ENCODE peak calls at places on chromosomes 13 and 19, in five cellular contexts. M, Q, F, J and N are unnamed samples. For H3K9me3, the result is how much of the 10 kb centered on the place peaks cover.

GRCh38 chr13:24680258-24680920 is at the start of gene ATP12A:
- DNase-seq in M (no peak), Q (no peak), F (peak), J (no peak), N (no peak)

GRCh38 chr13:97212540-97213146 is 9.5 kb upstream of the MBNL2 start:
- DNase-seq in M (no peak), Q (no peak), F (no peak), J (no peak), N (no peak)

GRCh38 chr13:97113231-97114001 is 108.7 kb upstream of the MBNL2 start:
- DNase-seq in M (no peak), Q (no peak), F (no peak), J (no peak), N (no peak)

GRCh38 chr19:40592170-40592569 is 9.0 kb upstream of the LTBP4 start:
- DNase-seq in M (no peak), Q (peak), F (peak), J (no peak), N (peak)

GRCh38 chr19:16078311-16078758 is 2.0 kb downstream of the TPM4 start:
- DNase-seq in M (peak), Q (peak), F (peak), J (no peak), N (peak)

GRCh38 chr19:31340059-31341025 is 8.9 kb downstream of the TSHZ3 start:
- DNase-seq in M (no peak), Q (peak), F (no peak), J (no peak), N (no peak)

GRCh38 chr13:107867701-107868661 is 347.4 kb downstream of the LIG4 start:
- DNase-seq in M (no peak), Q (peak), F (peak), J (no peak), N (peak)

GRCh38 chr19:35742121-35742724 is at the start of gene IGFLR1:
- DNase-seq in M (no peak), Q (no peak), F (no peak), J (no peak), N (no peak)

GRCh38 chr13:20525144-20525600 is 485 bp downstream of the CRYL1 start:
- DNase-seq in M (no peak), Q (no peak), F (peak), J (peak), N (no peak)

GRCh38 chr19:13633109-13633508 is 126.8 kb upstream of the CACNA1A start:
- DNase-seq in M (no peak), Q (peak), F (peak), J (no peak), N (peak)

GRCh38 chr13:100560498-100561215 is 27.9 kb downstream of the GGACT start:
- DNase-seq in M (no peak), Q (no peak), F (no peak), J (no peak), N (no peak)

GRCh38 chr13:98957731-98958442 is 20.0 kb downstream of the DOCK9 start:
- DNase-seq in M (no peak), Q (no peak), F (no peak), J (no peak), N (peak)

GRCh38 chr19:28493881-28494280 is 719.1 kb downstream of the UQCRFS1 start:
- DNase-seq in M (no peak), Q (no peak), F (no peak), J (no peak), N (no peak)

GRCh38 chr13:31101511-31102170 is 60.1 kb downstream of the HSPH1 start:
- DNase-seq in M (no peak), Q (no peak), F (peak), J (no peak), N (no peak)

GRCh38 chr19:15257782-15258181 is 25.5 kb upstream of the EPHX3 start:
- DNase-seq in M (no peak), Q (no peak), F (no peak), J (no peak), N (no peak)

GRCh38 chr13:48401480-48401879 is 11.4 kb downstream of the LPAR6 start:
- DNase-seq in M (no peak), Q (no peak), F (no peak), J (no peak), N (no peak)

GRCh38 chr13:52371736-52372247 is 34.2 kb downstream of the THSD1 start:
- DNase-seq in M (no peak), Q (peak), F (no peak), J (no peak), N (peak)

GRCh38 chr19:16915734-16916133 is 26.9 kb downstream of the F2RL3 start:
- DNase-seq in M (no peak), Q (no peak), F (no peak), J (no peak), N (no peak)

GRCh38 chr13:110726726-110727125 is 13.2 kb downstream of the ING1 start:
- DNase-seq in M (no peak), Q (no peak), F (no peak), J (no peak), N (peak)

GRCh38 chr19:2578911-2579677 is 103.2 kb downstream of the GADD45B start:
- DNase-seq in M (peak), Q (peak), F (peak), J (peak), N (peak)

GRCh38 chr19:3769494-3769893 is 2.5 kb downstream of the RAX2 start:
- DNase-seq in M (no peak), Q (no peak), F (no peak), J (no peak), N (no peak)

GRCh38 chr19:1401138-1401888 is at the start of gene GAMT:
- DNase-seq in M (no peak), Q (no peak), F (peak), J (no peak), N (peak)

DNA sequence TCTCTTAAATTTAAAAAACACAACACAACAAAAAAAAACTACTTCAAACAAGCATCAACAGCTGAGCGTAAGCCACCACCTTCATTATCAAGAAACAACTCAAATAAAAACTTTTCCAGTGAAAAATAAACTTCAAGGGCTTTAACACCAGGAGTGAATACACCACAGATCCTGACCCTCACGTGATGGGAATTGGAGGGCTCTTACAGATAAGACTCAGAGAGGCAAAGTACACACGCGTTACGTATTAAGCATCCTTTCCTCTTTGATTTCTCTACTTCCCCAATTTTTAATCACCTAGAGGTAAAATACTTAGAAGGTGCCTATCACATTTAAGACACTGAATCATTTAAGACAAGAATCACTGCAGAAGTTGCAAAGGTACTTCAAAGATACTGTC is 588 bp upstream of the STARD13 start:
- DNase-seq in M (no peak), Q (no peak), F (peak), J (no peak), N (peak)
- H3K27ac ChIP-seq in M (peak), Q (peak), F (peak), J (peak), N (peak)

DNA sequence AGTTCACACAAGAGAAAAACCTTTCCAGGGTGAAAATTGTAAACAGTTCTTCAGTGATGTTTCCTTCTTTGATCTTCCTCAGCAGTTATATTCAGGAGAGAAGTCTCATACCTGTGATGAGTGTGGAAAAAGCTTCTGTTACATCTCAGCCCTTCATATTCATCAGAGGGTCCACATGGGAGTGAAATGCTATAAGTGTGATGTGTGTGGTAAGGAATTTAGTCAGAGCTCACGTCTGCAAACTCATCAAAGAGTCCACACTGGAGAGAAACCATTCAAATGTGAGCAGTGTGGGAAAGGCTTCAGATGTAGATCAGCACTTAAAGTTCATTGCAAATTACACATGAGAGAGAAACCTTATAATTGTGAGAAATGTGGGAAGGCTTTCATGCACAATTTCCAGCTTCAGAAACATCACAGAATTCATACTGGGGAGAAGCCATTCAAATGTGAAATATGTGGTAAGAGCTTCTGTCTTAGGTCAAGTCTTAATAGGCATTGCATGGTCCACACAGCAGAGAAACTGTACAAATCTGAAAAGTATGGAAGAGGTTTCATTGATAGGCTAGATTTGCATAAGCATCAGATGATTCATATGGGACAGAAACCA is 6.9 kb downstream of the ZNF222 start:
- DNase-seq in M (no peak), Q (no peak), F (no peak), J (no peak), N (no peak)
- H3K9me3 ChIP-seq in M (half or more), Q (under half), F (under half), J (half or more), N (under half)

DNA sequence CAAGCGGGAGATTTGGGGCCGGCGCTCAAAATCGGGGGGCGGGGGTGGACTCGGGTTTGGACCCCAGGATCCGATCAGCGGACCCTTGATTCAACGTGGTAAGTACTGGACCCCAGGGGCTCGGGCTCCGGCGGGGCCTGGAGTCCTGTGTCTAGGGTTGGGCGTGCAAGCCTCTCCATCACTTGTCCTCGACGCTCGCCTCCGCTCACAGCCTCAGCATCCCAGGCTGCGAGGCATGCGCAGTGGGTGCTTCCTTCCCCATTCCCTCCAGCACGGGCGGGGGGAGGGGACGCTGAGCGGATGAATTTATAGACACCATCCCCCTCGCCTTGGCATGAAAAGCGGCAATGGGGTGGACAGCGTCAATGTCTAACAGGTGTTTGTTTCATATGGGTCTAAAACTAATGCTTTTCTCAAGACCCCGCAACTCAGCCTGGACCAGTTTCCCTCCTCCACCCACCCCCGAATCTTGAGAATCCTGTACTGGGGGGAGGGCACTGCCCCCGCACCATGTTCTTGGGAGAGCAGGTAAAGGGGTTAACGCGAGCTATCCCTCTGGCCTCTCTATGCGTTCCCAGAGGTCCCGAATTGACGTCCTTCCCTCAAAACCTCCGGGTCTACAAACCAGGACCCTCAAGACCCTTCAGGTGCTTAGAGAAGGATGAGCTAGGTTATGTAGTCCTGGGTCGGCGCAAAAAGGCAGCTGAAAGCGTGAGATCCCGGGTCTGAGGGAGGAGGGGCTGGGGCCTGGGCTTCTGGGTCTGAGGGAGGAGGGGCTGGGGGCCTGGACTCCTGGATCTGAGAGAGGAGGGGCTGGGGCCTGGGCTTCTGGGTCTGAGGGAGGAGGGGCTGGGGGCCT is 556 bp downstream of the CPT1C start:
- DNase-seq in M (peak), Q (peak), F (peak), J (peak), N (peak)
- H3K27ac ChIP-seq in M (no peak), Q (no peak), F (peak), J (no peak), N (no peak)

DNA sequence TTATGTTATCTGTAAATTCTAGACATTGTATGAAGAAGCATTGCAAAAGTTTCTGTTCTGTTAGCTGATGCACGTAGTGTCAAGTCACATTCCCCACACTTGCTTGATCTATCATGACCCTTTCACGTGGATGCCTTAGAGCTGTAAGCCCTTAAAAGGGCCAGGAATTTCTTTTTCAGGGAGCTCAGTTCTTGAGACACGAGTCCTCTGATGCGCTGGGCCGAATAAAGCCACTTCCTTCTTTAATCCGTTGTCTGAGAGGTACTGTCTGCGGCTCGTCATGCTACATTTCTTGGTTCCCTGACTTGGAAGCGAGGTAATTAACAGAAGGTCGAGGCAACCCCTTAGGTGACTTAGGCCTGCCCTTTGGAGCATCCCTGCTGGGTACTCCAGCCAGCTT is 5.8 kb downstream of the ZNF816 start:
- DNase-seq in M (no peak), Q (no peak), F (no peak), J (no peak), N (no peak)
- H3K9me3 ChIP-seq in M (half or more), Q (under half), F (under half), J (under half), N (under half)

DNA sequence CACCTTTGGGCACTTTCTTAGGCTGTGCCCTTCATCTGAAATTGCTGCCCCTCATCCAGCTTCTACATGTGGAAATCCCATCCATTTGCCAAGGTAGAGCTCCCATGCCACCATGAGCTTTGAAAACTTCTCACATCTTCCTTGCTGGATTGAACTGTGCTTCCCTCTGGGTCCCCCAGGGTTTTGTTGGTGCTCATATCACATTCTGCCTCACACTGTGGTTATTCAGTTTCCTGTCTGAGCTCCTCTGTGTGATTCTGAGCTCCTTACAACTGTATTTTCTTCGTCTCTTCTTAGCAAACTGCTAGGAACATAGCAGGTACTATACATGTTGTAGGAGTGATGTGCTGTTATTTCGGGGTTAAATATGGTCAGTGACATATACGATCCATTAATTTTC is 74.9 kb upstream of the KL start:
- DNase-seq in M (no peak), Q (no peak), F (no peak), J (no peak), N (no peak)
- H3K27ac ChIP-seq in M (no peak), Q (no peak), F (no peak), J (no peak), N (peak)

GRCh38 chr19:51800849-51801244 is 5.9 kb downstream of the FPR3 start:
- DNase-seq in M (no peak), Q (no peak), F (no peak), J (no peak), N (no peak)

GRCh38 chr19:51799998-51800848 is 5.3 kb downstream of the FPR3 start:
- DNase-seq in M (peak), Q (peak), F (no peak), J (no peak), N (no peak)

GRCh38 chr19:51798127-51798526 is 3.2 kb downstream of the FPR3 start:
- DNase-seq in M (no peak), Q (no peak), F (no peak), J (no peak), N (no peak)

GRCh38 chr19:51799311-51799997 is 4.5 kb downstream of the FPR3 start:
- DNase-seq in M (peak), Q (peak), F (no peak), J (peak), N (peak)

GRCh38 chr19:51798958-51799310 is 4.0 kb downstream of the FPR3 start:
- DNase-seq in M (peak), Q (no peak), F (no peak), J (peak), N (no peak)
- H3K9me3 ChIP-seq in M (under half), Q (under half), F (under half), J (under half), N (under half)

GRCh38 chr13:43058836-43059235 is 35.5 kb downstream of the DNAJC15 start:
- DNase-seq in M (no peak), Q (peak), F (no peak), J (no peak), N (no peak)
- H3K27ac ChIP-seq in M (no peak), Q (peak), F (no peak), J (no peak), N (peak)

GRCh38 chr19:19826875-19827274 is 5.3 kb upstream of the ZNF506 start:
- DNase-seq in M (no peak), Q (no peak), F (no peak), J (no peak), N (no peak)
- H3K9me3 ChIP-seq in M (under half), Q (under half), F (under half), J (under half), N (under half)

DNA sequence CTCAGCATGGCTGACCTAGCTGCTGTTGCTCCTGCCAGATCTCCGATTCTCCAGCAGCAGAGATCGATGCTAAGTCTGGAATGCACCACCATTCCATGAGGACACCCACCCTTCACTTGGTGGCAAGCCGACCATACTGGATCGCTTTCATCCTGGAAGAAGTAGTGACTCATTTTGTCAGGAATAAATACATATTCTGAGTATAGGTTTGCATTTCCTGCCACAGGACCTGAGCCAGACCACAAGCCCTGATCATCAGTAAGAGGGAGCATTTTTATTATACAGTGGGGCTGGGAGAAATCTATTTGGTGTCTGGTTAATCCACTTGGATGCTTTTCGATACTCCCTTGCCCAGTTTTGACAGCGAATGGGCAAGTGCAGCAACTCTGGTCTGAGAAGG is 10.9 kb upstream of the KCTD15 start:
- DNase-seq in M (no peak), Q (peak), F (no peak), J (no peak), N (no peak)
- H3K27ac ChIP-seq in M (no peak), Q (no peak), F (no peak), J (no peak), N (no peak)

DNA sequence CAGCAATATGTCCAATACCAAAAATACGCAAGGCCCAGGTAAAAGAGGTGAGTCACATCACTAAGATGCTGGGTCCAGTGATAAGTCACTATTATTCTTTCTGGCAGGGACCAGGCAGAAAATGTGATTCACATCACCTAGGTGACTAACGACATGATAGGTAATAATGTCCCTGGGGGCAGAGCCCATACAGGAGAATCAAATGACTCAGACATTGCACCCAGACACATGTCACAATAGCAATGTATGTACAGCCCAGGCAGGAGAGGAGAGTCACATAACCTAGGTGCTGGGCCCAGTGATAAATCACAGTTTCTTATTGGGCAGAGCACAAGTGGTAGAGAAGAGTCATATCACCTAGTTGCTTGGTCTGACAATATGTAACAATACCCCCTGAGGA is 28.9 kb upstream of the ZNF729 start:
- DNase-seq in M (no peak), Q (no peak), F (no peak), J (no peak), N (no peak)
- H3K9me3 ChIP-seq in M (under half), Q (under half), F (under half), J (under half), N (under half)